ENCODE peak calls at places on chromosomes 4 and X, in eight cellular contexts. Q, F, Z, D, X, M, P and W are unnamed samples.
A peak's percentile ranks its signal among the peaks of the same experiment; 100 is the strongest.

GRCh38 chr4:177308842-177309524 is 691 bp upstream of the NEIL3 start:
- DNase-seq in M (no peak), X (no peak), D (no peak), Q (no peak), F (no peak), P (no peak), Z (no peak), W (no peak)

GRCh38 chrX:141903400-141904155 is at the start of gene MAGEC1:
- DNase-seq in P (no peak), F (no peak), M (no peak), D (no peak), Z (no peak), Q (no peak), X (no peak), W (no peak)

GRCh38 chrX:123077671-123078070 is 106.4 kb upstream of the GRIA3 start:
- DNase-seq in Q (no peak), X (no peak), M (no peak), P (no peak), Z (no peak), F (no peak), D (no peak), W (no peak)

GRCh38 chr4:127967141-127967775 is 2.1 kb downstream of the ABHD18 start:
- DNase-seq in F (no peak), M (no peak), D (no peak), Q (peak; percentile 66), Z (no peak), P (peak; percentile 47), X (no peak), W (no peak)

GRCh38 chrX:115350696-115351408 is 61.3 kb downstream of the LUZP4 start:
- DNase-seq in Z (no peak), P (no peak), F (no peak), X (peak; percentile 78), Q (no peak), M (no peak), D (no peak), W (no peak)

GRCh38 chr4:39970559-39971270 is 7.0 kb downstream of the PDS5A start:
- DNase-seq in D (no peak), Z (peak; percentile 73), P (no peak), X (no peak), F (peak; percentile 36), Q (no peak), M (peak; percentile 43), W (no peak)

GRCh38 chrX:24468245-24468644 is 3.2 kb downstream of the PDK3 start:
- DNase-seq in F (no peak), D (no peak), Z (no peak), X (no peak), P (no peak), Q (no peak), M (no peak), W (no peak)

GRCh38 chr4:173463816-173464215 is 64.9 kb upstream of the SCRG1 start:
- DNase-seq in P (no peak), X (no peak), Q (no peak), M (no peak), F (no peak), Z (no peak), D (no peak), W (no peak)

GRCh38 chr4:158450741-158451140 is 70.9 kb upstream of the RXFP1 start:
- DNase-seq in Z (no peak), D (no peak), Q (no peak), X (peak; percentile 53), F (no peak), P (no peak), M (no peak), W (no peak)

GRCh38 chrX:63354484-63354883 is 3.4 kb upstream of the SPIN4 start:
- DNase-seq in P (no peak), Q (no peak), F (no peak), Z (no peak), X (no peak), D (no peak), M (no peak), W (no peak)

GRCh38 chrX:65755786-65756185 is 88.3 kb downstream of the MSN start:
- DNase-seq in Q (no peak), M (no peak), F (no peak), P (no peak), X (no peak), Z (no peak), D (no peak), W (no peak)

GRCh38 chr4:156620786-156621185 is 350.8 kb downstream of the PDGFC start:
- DNase-seq in Z (no peak), F (no peak), X (no peak), M (no peak), P (no peak), D (no peak), Q (no peak), W (no peak)

GRCh38 chrX:46788902-46789301 is 30.0 kb upstream of the SLC9A7 start:
- DNase-seq in F (no peak), Z (peak; percentile 81), M (no peak), P (peak; percentile 19), D (peak; percentile 67), X (peak; percentile 74), Q (peak; percentile 65), W (no peak)

GRCh38 chrX:15838017-15838416 is 16.6 kb downstream of the AP1S2 start:
- DNase-seq in Q (no peak), M (peak; percentile 43), P (no peak), Z (no peak), D (no peak), X (no peak), F (no peak), W (no peak)

GRCh38 chrX:15170927-15171326 is 99.0 kb downstream of the ASB9 start:
- DNase-seq in X (no peak), Q (no peak), D (no peak), F (no peak), Z (peak; percentile 51), P (peak; percentile 42), M (no peak), W (no peak)

GRCh38 chr4:16607241-16607640 is 291.2 kb downstream of the LDB2 start:
- DNase-seq in D (no peak), Z (no peak), M (no peak), P (no peak), X (peak; percentile 53), F (no peak), Q (no peak), W (no peak)
- H3K4me1 ChIP-seq in D (peaks cover 11% of the 10 kb centered on the region), Z (no peaks in the 10 kb centered on the region), M (peaks cover 15% of the 10 kb centered on the region), P (no peaks in the 10 kb centered on the region), X (peaks cover 21% of the 10 kb centered on the region), F (no peaks in the 10 kb centered on the region), Q (peaks cover 5% of the 10 kb centered on the region), W (no peaks in the 10 kb centered on the region)

DNA sequence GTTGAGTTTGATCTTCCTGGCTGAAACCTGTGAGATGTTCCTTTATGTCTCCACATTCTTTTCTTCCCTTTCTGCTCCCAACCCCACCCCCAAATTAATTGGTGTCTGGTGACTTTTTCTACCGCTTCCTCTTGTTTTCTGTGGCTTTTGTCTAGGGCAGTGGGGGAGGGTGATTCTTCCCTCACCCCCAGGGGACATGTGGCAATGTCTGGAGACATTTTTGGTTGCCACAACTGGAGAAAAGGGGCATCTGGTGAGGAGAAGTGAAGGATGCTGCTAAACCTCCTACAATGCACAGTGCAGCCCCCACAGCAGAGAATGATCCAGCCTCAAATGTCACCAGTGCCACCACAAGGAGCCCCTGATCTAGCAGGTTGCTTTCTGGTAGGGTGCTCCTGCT is 152.9 kb downstream of the NHS start:
- DNase-seq in Q (no peak), F (no peak), P (no peak), X (no peak), M (no peak), Z (no peak), D (no peak), W (no peak)
- H3K9ac ChIP-seq in Q (no peak overlapping the region), F (no peak overlapping the region), P (no peak overlapping the region), X (no peak overlapping the region), M (no peak overlapping the region), Z (no peak overlapping the region), D (no peak overlapping the region), W (no peak overlapping the region)

DNA sequence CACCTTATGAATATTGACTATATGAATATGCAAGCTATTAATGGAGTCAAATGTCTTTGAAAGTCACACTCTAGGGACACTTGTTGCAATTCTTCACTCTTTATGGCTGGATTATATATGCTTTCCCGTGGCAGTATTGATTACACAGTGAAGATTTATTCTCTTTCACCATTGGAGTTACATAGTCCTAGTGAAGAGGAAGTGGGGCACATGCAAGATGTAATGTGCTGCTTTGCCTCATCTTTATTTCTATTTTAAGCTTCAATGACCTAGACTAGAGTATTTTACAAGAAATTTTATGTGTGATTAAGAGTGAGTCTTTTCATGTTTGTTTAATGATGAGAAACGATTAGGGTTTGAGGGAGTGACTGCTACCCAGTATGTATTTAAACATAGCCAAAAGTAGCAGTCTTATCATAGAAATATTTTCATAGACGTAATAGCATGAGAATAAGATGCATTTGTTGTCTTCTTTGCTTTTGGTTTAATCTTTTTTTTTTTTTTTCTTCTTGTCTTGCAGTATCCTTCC is 30.8 kb downstream of the DIAPH2 start:
- DNase-seq in P (no peak), Q (peak; percentile 78), D (no peak), Z (peak; percentile 8), F (no peak), X (peak; percentile 46), M (no peak), W (no peak)
- H3K27me3 ChIP-seq in P (no peaks in the 10 kb centered on the region), Q (no peaks in the 10 kb centered on the region), D (no peaks in the 10 kb centered on the region), Z (no peaks in the 10 kb centered on the region), F (no peaks in the 10 kb centered on the region), X (no peaks in the 10 kb centered on the region), M (no peaks in the 10 kb centered on the region), W (no peaks in the 10 kb centered on the region)

GRCh38 chrX:44643723-44644122 is 101.1 kb upstream of the FUNDC1 start:
- DNase-seq in F (no peak), P (no peak), D (no peak), Z (no peak), Q (no peak), M (no peak), X (no peak), W (no peak)
- H3K4me1 ChIP-seq in F (no peaks in the 10 kb centered on the region), P (no peaks in the 10 kb centered on the region), D (no peaks in the 10 kb centered on the region), Z (no peaks in the 10 kb centered on the region), Q (no peaks in the 10 kb centered on the region), M (no peaks in the 10 kb centered on the region), X (no peaks in the 10 kb centered on the region), W (no peaks in the 10 kb centered on the region)

GRCh38 chr4:138688531-138689181 is 326.9 kb upstream of the NOCT start:
- DNase-seq in Q (peak; percentile 23), P (no peak), M (no peak), X (peak; percentile 32), Z (no peak), F (no peak), D (no peak), W (no peak)

GRCh38 chr4:138686078-138686477 is 329.5 kb upstream of the NOCT start:
- DNase-seq in Z (no peak), P (no peak), X (peak; percentile 38), Q (no peak), M (no peak), F (no peak), D (no peak), W (no peak)

GRCh38 chr4:138689593-138689992 is 326.0 kb upstream of the NOCT start:
- DNase-seq in X (no peak), M (no peak), Q (no peak), F (no peak), Z (no peak), D (no peak), P (no peak), W (no peak)

GRCh38 chr4:138689182-138689546 is 326.4 kb upstream of the NOCT start:
- DNase-seq in M (no peak), Z (no peak), D (no peak), P (no peak), Q (peak; percentile 50), F (no peak), X (peak; percentile 35), W (no peak)
- H3K9ac ChIP-seq in M (no peak overlapping the region), Z (no peak overlapping the region), D (no peak overlapping the region), P (no peak overlapping the region), Q (peak overlapping the region; percentile 7), F (no peak overlapping the region), X (no peak overlapping the region), W (no peak overlapping the region)